ENCODE peak calls at places on chromosome 4, in six cellular contexts. One of them, this sample, is unnamed.

GRCh38 chr4:18033111-18034085 is 11.8 kb upstream of the LCORL start:
- DNase-seq in SK-MEL-5: no peak
- DNase-seq in aorta: no peak
- DNase-seq in amniotic epithelial cell: peak
- DNase-seq in activated naive CD4-positive, alpha-beta T cell: no peak
- DNase-seq in HuH-7: no peak
- DNase-seq in this sample: no peak

GRCh38 chr4:133149932-133150642 is 993 bp downstream of the PCDH10 start:
- DNase-seq in HuH-7: peak
- DNase-seq in aorta: no peak
- DNase-seq in amniotic epithelial cell: peak
- DNase-seq in activated naive CD4-positive, alpha-beta T cell: no peak
- DNase-seq in SK-MEL-5: no peak
- DNase-seq in this sample: no peak

GRCh38 chr4:75705198-75705712 is 19.1 kb upstream of the USO1 start:
- DNase-seq in HuH-7: no peak
- DNase-seq in activated naive CD4-positive, alpha-beta T cell: no peak
- DNase-seq in amniotic epithelial cell: no peak
- DNase-seq in aorta: no peak
- DNase-seq in SK-MEL-5: no peak
- DNase-seq in this sample: no peak

GRCh38 chr4:153724606-153725005 is 35.2 kb downstream of the RNF175 start:
- DNase-seq in amniotic epithelial cell: no peak
- DNase-seq in activated naive CD4-positive, alpha-beta T cell: no peak
- DNase-seq in SK-MEL-5: no peak
- DNase-seq in HuH-7: no peak
- DNase-seq in aorta: no peak
- DNase-seq in this sample: no peak

GRCh38 chr4:56656346-56656643 is 24.8 kb downstream of the HOPX start:
- DNase-seq in HuH-7: no peak
- DNase-seq in SK-MEL-5: no peak
- DNase-seq in activated naive CD4-positive, alpha-beta T cell: no peak
- DNase-seq in aorta: no peak
- DNase-seq in amniotic epithelial cell: no peak
- DNase-seq in this sample: no peak

GRCh38 chr4:55768291-55768690 is 51.3 kb upstream of the EXOC1L start:
- DNase-seq in HuH-7: no peak
- DNase-seq in amniotic epithelial cell: peak
- DNase-seq in SK-MEL-5: peak
- DNase-seq in activated naive CD4-positive, alpha-beta T cell: no peak
- DNase-seq in aorta: no peak
- DNase-seq in this sample: no peak

GRCh38 chr4:54941994-54942552 is 183.3 kb downstream of the KDR start:
- DNase-seq in amniotic epithelial cell: no peak
- DNase-seq in aorta: no peak
- DNase-seq in SK-MEL-5: no peak
- DNase-seq in activated naive CD4-positive, alpha-beta T cell: no peak
- DNase-seq in HuH-7: no peak
- DNase-seq in this sample: no peak

GRCh38 chr4:153227501-153227900 is 23.3 kb downstream of the TRIM2 start:
- DNase-seq in SK-MEL-5: no peak
- DNase-seq in HuH-7: no peak
- DNase-seq in amniotic epithelial cell: no peak
- DNase-seq in activated naive CD4-positive, alpha-beta T cell: no peak
- DNase-seq in aorta: no peak
- DNase-seq in this sample: no peak

GRCh38 chr4:87872043-87872442 is 39.3 kb downstream of the MEPE start:
- DNase-seq in aorta: no peak
- DNase-seq in activated naive CD4-positive, alpha-beta T cell: no peak
- DNase-seq in SK-MEL-5: no peak
- DNase-seq in HuH-7: no peak
- DNase-seq in amniotic epithelial cell: no peak
- DNase-seq in this sample: no peak

GRCh38 chr4:107548211-107548905 is 171.7 kb downstream of the PAPSS1 start:
- DNase-seq in SK-MEL-5: no peak
- DNase-seq in HuH-7: no peak
- DNase-seq in aorta: no peak
- DNase-seq in amniotic epithelial cell: peak
- DNase-seq in activated naive CD4-positive, alpha-beta T cell: no peak
- DNase-seq in this sample: no peak

GRCh38 chr4:80434238-80434637 is 98.7 kb downstream of the CFAP299 start:
- DNase-seq in HuH-7: no peak
- DNase-seq in SK-MEL-5: no peak
- DNase-seq in aorta: no peak
- DNase-seq in activated naive CD4-positive, alpha-beta T cell: no peak
- DNase-seq in amniotic epithelial cell: peak
- DNase-seq in this sample: no peak

GRCh38 chr4:156169861-156170260 is 216.2 kb upstream of the CTSO start:
- DNase-seq in SK-MEL-5: no peak
- DNase-seq in aorta: no peak
- DNase-seq in activated naive CD4-positive, alpha-beta T cell: no peak
- DNase-seq in HuH-7: no peak
- DNase-seq in amniotic epithelial cell: no peak
- DNase-seq in this sample: no peak

GRCh38 chr4:56424697-56425514 is 10.5 kb downstream of the PPAT start:
- DNase-seq in HuH-7: no peak
- DNase-seq in aorta: no peak
- DNase-seq in activated naive CD4-positive, alpha-beta T cell: no peak
- DNase-seq in SK-MEL-5: peak
- DNase-seq in amniotic epithelial cell: peak
- DNase-seq in this sample: no peak

GRCh38 chr4:37827030-37827705 is 682 bp downstream of the PGM2 start:
- DNase-seq in SK-MEL-5: no peak
- DNase-seq in HuH-7: peak
- DNase-seq in aorta: no peak
- DNase-seq in activated naive CD4-positive, alpha-beta T cell: peak
- DNase-seq in amniotic epithelial cell: peak
- DNase-seq in this sample: no peak

GRCh38 chr4:26288308-26288982 is 32.4 kb upstream of the RBPJ start:
- DNase-seq in activated naive CD4-positive, alpha-beta T cell: no peak
- DNase-seq in HuH-7: no peak
- DNase-seq in aorta: peak
- DNase-seq in amniotic epithelial cell: peak
- DNase-seq in SK-MEL-5: no peak
- DNase-seq in this sample: no peak

GRCh38 chr4:140344111-140344510 is 29.3 kb upstream of the SCOC start:
- DNase-seq in HuH-7: no peak
- DNase-seq in amniotic epithelial cell: peak
- DNase-seq in activated naive CD4-positive, alpha-beta T cell: no peak
- DNase-seq in SK-MEL-5: no peak
- DNase-seq in aorta: no peak
- DNase-seq in this sample: no peak

GRCh38 chr4:30181918-30182317 is 538.3 kb upstream of the PCDH7 start:
- DNase-seq in activated naive CD4-positive, alpha-beta T cell: no peak
- DNase-seq in SK-MEL-5: no peak
- DNase-seq in amniotic epithelial cell: peak
- DNase-seq in HuH-7: no peak
- DNase-seq in aorta: no peak
- DNase-seq in this sample: no peak

GRCh38 chr4:122476745-122477144 is 20.2 kb upstream of the IL2 start:
- DNase-seq in amniotic epithelial cell: no peak
- DNase-seq in activated naive CD4-positive, alpha-beta T cell: no peak
- DNase-seq in aorta: no peak
- DNase-seq in SK-MEL-5: no peak
- DNase-seq in HuH-7: no peak
- DNase-seq in this sample: no peak

GRCh38 chr4:86596802-86597201 is 2.7 kb downstream of the PTPN13 start:
- DNase-seq in aorta: no peak
- DNase-seq in SK-MEL-5: no peak
- DNase-seq in activated naive CD4-positive, alpha-beta T cell: no peak
- DNase-seq in amniotic epithelial cell: peak
- DNase-seq in HuH-7: no peak
- DNase-seq in this sample: no peak

GRCh38 chr4:78237360-78237759 is 180.2 kb downstream of the FRAS1 start:
- DNase-seq in amniotic epithelial cell: no peak
- DNase-seq in aorta: no peak
- DNase-seq in HuH-7: no peak
- DNase-seq in SK-MEL-5: no peak
- DNase-seq in activated naive CD4-positive, alpha-beta T cell: no peak
- DNase-seq in this sample: no peak

GRCh38 chr4:1246901-1247810 is 1.8 kb downstream of the CTBP1 start:
- DNase-seq in activated naive CD4-positive, alpha-beta T cell: no peak
- DNase-seq in HuH-7: peak
- DNase-seq in amniotic epithelial cell: no peak
- DNase-seq in SK-MEL-5: no peak
- DNase-seq in aorta: peak
- DNase-seq in this sample: no peak

GRCh38 chr4:122099896-122100295 is 52.2 kb upstream of the BLTP1 start:
- DNase-seq in amniotic epithelial cell: peak
- DNase-seq in aorta: no peak
- DNase-seq in activated naive CD4-positive, alpha-beta T cell: no peak
- DNase-seq in HuH-7: no peak
- DNase-seq in SK-MEL-5: no peak
- DNase-seq in this sample: no peak